ENCODE peak calls at places on chromosomes 12 and 14, in six cellular contexts. One of them, this sample, is unnamed. For H3K36me3 and H3K4me1, the result is how much of the 10 kb centered on the place peaks cover.

GRCh38 chr12:11731042-11731357 is 81.5 kb downstream of the ETV6 start:
- DNase-seq in thoracic aorta: no peak
- DNase-seq in fibroblast of lung: no peak
- DNase-seq in stomach: no peak
- DNase-seq in Peyer's patch: no peak
- DNase-seq in PC-9: no peak
- DNase-seq in this sample: no peak

GRCh38 chr12:78759387-78759786 is 105.2 kb upstream of the SYT1 start:
- DNase-seq in thoracic aorta: no peak
- DNase-seq in fibroblast of lung: peak
- DNase-seq in stomach: no peak
- DNase-seq in Peyer's patch: no peak
- DNase-seq in PC-9: no peak
- DNase-seq in this sample: no peak

GRCh38 chr12:29710104-29710503 is 73.6 kb downstream of the TMTC1 start:
- DNase-seq in thoracic aorta: no peak
- DNase-seq in fibroblast of lung: peak
- DNase-seq in stomach: no peak
- DNase-seq in Peyer's patch: no peak
- DNase-seq in PC-9: no peak
- DNase-seq in this sample: no peak

GRCh38 chr14:104473649-104474574 is 105.7 kb upstream of the C14orf180 start:
- DNase-seq in thoracic aorta: no peak
- DNase-seq in fibroblast of lung: no peak
- DNase-seq in stomach: no peak
- DNase-seq in Peyer's patch: no peak
- DNase-seq in PC-9: no peak
- DNase-seq in this sample: no peak

GRCh38 chr12:4272014-4272975 is 1.3 kb upstream of the CCND2 start:
- DNase-seq in thoracic aorta: no peak
- DNase-seq in fibroblast of lung: peak
- DNase-seq in stomach: peak
- DNase-seq in Peyer's patch: peak
- DNase-seq in PC-9: peak
- DNase-seq in this sample: peak

GRCh38 chr12:70581199-70581598 is 56.0 kb downstream of the PTPRB start:
- DNase-seq in thoracic aorta: no peak
- DNase-seq in fibroblast of lung: no peak
- DNase-seq in stomach: no peak
- DNase-seq in Peyer's patch: no peak
- DNase-seq in PC-9: no peak
- DNase-seq in this sample: no peak

GRCh38 chr14:21095430-21096205 is 2.8 kb downstream of the ZNF219 start:
- DNase-seq in thoracic aorta: no peak
- DNase-seq in fibroblast of lung: peak
- DNase-seq in stomach: no peak
- DNase-seq in Peyer's patch: no peak
- DNase-seq in PC-9: no peak
- DNase-seq in this sample: no peak

GRCh38 chr14:51607677-51608076 is 44.0 kb upstream of the FRMD6 start:
- DNase-seq in thoracic aorta: no peak
- DNase-seq in fibroblast of lung: peak
- DNase-seq in stomach: no peak
- DNase-seq in Peyer's patch: no peak
- DNase-seq in PC-9: no peak
- DNase-seq in this sample: no peak

GRCh38 chr12:54624316-54625279 is 10.1 kb downstream of the LACRT start:
- DNase-seq in thoracic aorta: no peak
- DNase-seq in fibroblast of lung: no peak
- DNase-seq in stomach: no peak
- DNase-seq in Peyer's patch: no peak
- DNase-seq in PC-9: no peak
- DNase-seq in this sample: no peak

GRCh38 chr14:66228267-66228970 is 257.8 kb upstream of the CCDC196 start:
- DNase-seq in thoracic aorta: no peak
- DNase-seq in fibroblast of lung: peak
- DNase-seq in stomach: no peak
- DNase-seq in Peyer's patch: no peak
- DNase-seq in PC-9: peak
- DNase-seq in this sample: no peak

GRCh38 chr14:35866595-35867279 is 40.6 kb downstream of the BRMS1L start:
- DNase-seq in thoracic aorta: no peak
- DNase-seq in fibroblast of lung: no peak
- DNase-seq in stomach: no peak
- DNase-seq in Peyer's patch: no peak
- DNase-seq in PC-9: no peak
- DNase-seq in this sample: no peak

GRCh38 chr14:37973031-37973908 is 234.4 kb upstream of the SSTR1 start:
- DNase-seq in thoracic aorta: no peak
- DNase-seq in fibroblast of lung: no peak
- DNase-seq in stomach: no peak
- DNase-seq in Peyer's patch: no peak
- DNase-seq in PC-9: no peak
- DNase-seq in this sample: no peak

GRCh38 chr12:14364583-14365271 is 755 bp upstream of the ATF7IP start:
- DNase-seq in thoracic aorta: no peak
- DNase-seq in fibroblast of lung: no peak
- DNase-seq in stomach: no peak
- DNase-seq in Peyer's patch: no peak
- DNase-seq in PC-9: no peak
- DNase-seq in this sample: no peak

GRCh38 chr12:34394211-34395055 is 372.1 kb downstream of the ALG10 start:
- DNase-seq in thoracic aorta: no peak
- DNase-seq in fibroblast of lung: no peak
- DNase-seq in stomach: peak
- DNase-seq in Peyer's patch: peak
- DNase-seq in PC-9: no peak
- DNase-seq in this sample: peak

GRCh38 chr14:99568567-99569560 is 35.1 kb downstream of the CCDC85C start:
- DNase-seq in thoracic aorta: no peak
- DNase-seq in fibroblast of lung: peak
- DNase-seq in stomach: peak
- DNase-seq in Peyer's patch: no peak
- DNase-seq in PC-9: no peak
- DNase-seq in this sample: no peak

GRCh38 chr14:22739423-22739822 is 27.1 kb upstream of the OXA1L start:
- DNase-seq in thoracic aorta: no peak
- DNase-seq in fibroblast of lung: no peak
- DNase-seq in stomach: no peak
- DNase-seq in Peyer's patch: no peak
- DNase-seq in PC-9: no peak
- DNase-seq in this sample: no peak

GRCh38 chr14:33925209-33925608 is 25.7 kb downstream of the EGLN3 start:
- DNase-seq in thoracic aorta: no peak
- DNase-seq in fibroblast of lung: no peak
- DNase-seq in stomach: no peak
- DNase-seq in Peyer's patch: no peak
- DNase-seq in PC-9: no peak
- DNase-seq in this sample: no peak

GRCh38 chr12:10491766-10492165 is 13.9 kb upstream of the EIF2S3B start:
- DNase-seq in thoracic aorta: no peak
- DNase-seq in fibroblast of lung: no peak
- DNase-seq in stomach: no peak
- DNase-seq in Peyer's patch: no peak
- DNase-seq in PC-9: no peak
- DNase-seq in this sample: no peak

GRCh38 chr12:9910716-9911421 is 21.3 kb downstream of the CLEC2A start:
- DNase-seq in thoracic aorta: no peak
- DNase-seq in fibroblast of lung: peak
- DNase-seq in stomach: no peak
- DNase-seq in Peyer's patch: no peak
- DNase-seq in PC-9: no peak
- DNase-seq in this sample: no peak

GRCh38 chr14:75280448-75280830 is 1.8 kb downstream of the FOS start:
- DNase-seq in thoracic aorta: no peak
- DNase-seq in fibroblast of lung: peak
- DNase-seq in stomach: no peak
- DNase-seq in Peyer's patch: no peak
- DNase-seq in PC-9: no peak
- DNase-seq in this sample: no peak

GRCh38 chr12:106114084-106115068 is 24.4 kb downstream of the NUAK1 start:
- DNase-seq in thoracic aorta: no peak
- DNase-seq in fibroblast of lung: peak
- DNase-seq in stomach: no peak
- DNase-seq in Peyer's patch: no peak
- DNase-seq in PC-9: peak
- DNase-seq in this sample: no peak

GRCh38 chr12:129659927-129660326 is 243.9 kb downstream of the TMEM132D start:
- DNase-seq in thoracic aorta: no peak
- DNase-seq in fibroblast of lung: peak
- DNase-seq in stomach: no peak
- DNase-seq in Peyer's patch: no peak
- DNase-seq in PC-9: no peak
- DNase-seq in this sample: no peak

GRCh38 chr12:82781288-82782078 is 94.8 kb downstream of the TMTC2 start:
- DNase-seq in thoracic aorta: no peak
- DNase-seq in fibroblast of lung: no peak
- DNase-seq in stomach: no peak
- DNase-seq in Peyer's patch: no peak
- DNase-seq in PC-9: no peak
- DNase-seq in this sample: no peak

GRCh38 chr12:31803306-31804184 is 74.7 kb upstream of the AMN1 start:
- DNase-seq in thoracic aorta: no peak
- DNase-seq in fibroblast of lung: no peak
- DNase-seq in stomach: no peak
- DNase-seq in Peyer's patch: no peak
- DNase-seq in PC-9: no peak
- DNase-seq in this sample: no peak

GRCh38 chr12:31807773-31808097 is 78.9 kb upstream of the AMN1 start:
- DNase-seq in thoracic aorta: no peak
- DNase-seq in fibroblast of lung: no peak
- DNase-seq in stomach: no peak
- DNase-seq in Peyer's patch: no peak
- DNase-seq in PC-9: no peak
- DNase-seq in this sample: no peak

DNA sequence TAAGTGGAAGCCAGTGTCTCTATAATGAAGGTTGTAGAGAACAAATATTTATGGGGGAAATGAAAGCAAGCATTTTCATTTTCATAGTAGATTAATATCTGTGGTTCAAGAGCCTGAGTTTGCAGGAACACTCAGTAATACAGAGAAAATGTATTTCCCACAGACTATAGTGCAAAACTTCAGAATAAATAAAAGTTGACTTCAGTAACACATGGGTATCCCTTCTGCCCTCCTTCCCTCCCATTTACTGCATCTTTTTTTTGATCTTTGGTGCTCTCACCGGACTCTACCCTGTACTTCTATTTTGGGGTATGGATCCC is 75.3 kb upstream of the AMN1 start:
- DNase-seq in thoracic aorta: no peak
- DNase-seq in fibroblast of lung: no peak
- DNase-seq in stomach: no peak
- DNase-seq in Peyer's patch: no peak
- DNase-seq in PC-9: no peak
- DNase-seq in this sample: no peak
- H3K27ac ChIP-seq in thoracic aorta: no peak
- H3K27ac ChIP-seq in fibroblast of lung: no peak
- H3K27ac ChIP-seq in stomach: no peak
- H3K27ac ChIP-seq in Peyer's patch: no peak
- H3K27ac ChIP-seq in PC-9: no peak
- H3K27ac ChIP-seq in this sample: no peak

GRCh38 chr12:50696931-50697330 is 67.0 kb upstream of the ATF1 start:
- DNase-seq in thoracic aorta: no peak
- DNase-seq in fibroblast of lung: no peak
- DNase-seq in stomach: no peak
- DNase-seq in Peyer's patch: no peak
- DNase-seq in PC-9: no peak
- DNase-seq in this sample: no peak
- H3K36me3 ChIP-seq in thoracic aorta: under half
- H3K36me3 ChIP-seq in fibroblast of lung: under half
- H3K36me3 ChIP-seq in stomach: half or more
- H3K36me3 ChIP-seq in Peyer's patch: under half
- H3K36me3 ChIP-seq in PC-9: under half
- H3K36me3 ChIP-seq in this sample: under half

DNA sequence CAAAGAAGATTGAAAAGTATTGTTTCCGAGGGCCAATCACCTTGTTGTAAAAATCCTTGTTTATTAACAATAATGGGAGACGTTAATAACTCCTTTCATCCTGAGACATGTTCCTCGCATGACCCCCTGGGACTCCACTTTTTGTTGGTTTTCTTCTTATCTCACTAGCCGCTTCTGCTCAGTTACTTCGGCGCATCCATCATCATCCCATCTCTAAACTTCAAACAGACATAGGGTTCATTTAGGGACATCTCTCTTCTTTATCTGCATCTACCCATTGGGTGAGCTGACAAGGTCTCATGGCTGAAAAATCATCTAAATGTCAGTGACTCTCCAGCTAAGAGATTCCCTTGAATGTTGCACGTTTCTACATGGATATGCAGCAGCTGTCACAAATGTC is 252.2 kb downstream of the ANO2 start:
- DNase-seq in thoracic aorta: no peak
- DNase-seq in fibroblast of lung: no peak
- DNase-seq in stomach: no peak
- DNase-seq in Peyer's patch: no peak
- DNase-seq in PC-9: no peak
- DNase-seq in this sample: no peak
- H3K4me1 ChIP-seq in thoracic aorta: under half
- H3K4me1 ChIP-seq in fibroblast of lung: under half
- H3K4me1 ChIP-seq in stomach: under half
- H3K4me1 ChIP-seq in Peyer's patch: under half
- H3K4me1 ChIP-seq in PC-9: under half
- H3K4me1 ChIP-seq in this sample: under half

GRCh38 chr12:88925370-88925915 is 345.2 kb upstream of the KITLG start:
- DNase-seq in thoracic aorta: no peak
- DNase-seq in fibroblast of lung: peak
- DNase-seq in stomach: no peak
- DNase-seq in Peyer's patch: no peak
- DNase-seq in PC-9: no peak
- DNase-seq in this sample: no peak
- H3K27ac ChIP-seq in thoracic aorta: no peak
- H3K27ac ChIP-seq in fibroblast of lung: peak
- H3K27ac ChIP-seq in stomach: no peak
- H3K27ac ChIP-seq in Peyer's patch: peak
- H3K27ac ChIP-seq in PC-9: peak
- H3K27ac ChIP-seq in this sample: no peak

GRCh38 chr14:102727336-102728095 is 49.7 kb upstream of the TRAF3 start:
- DNase-seq in thoracic aorta: no peak
- DNase-seq in fibroblast of lung: no peak
- DNase-seq in stomach: no peak
- DNase-seq in Peyer's patch: no peak
- DNase-seq in PC-9: no peak
- DNase-seq in this sample: no peak
- H3K36me3 ChIP-seq in thoracic aorta: under half
- H3K36me3 ChIP-seq in fibroblast of lung: under half
- H3K36me3 ChIP-seq in stomach: half or more
- H3K36me3 ChIP-seq in Peyer's patch: under half
- H3K36me3 ChIP-seq in PC-9: under half
- H3K36me3 ChIP-seq in this sample: under half

This sample was measured in ascending aorta.